ENCODE peak calls at places on chromosomes 12 and 14, in eight cellular contexts. Q, I, F, E, Z, D, B and R are unnamed samples.
A peak's percentile ranks its signal among the peaks of the same experiment; 100 is the strongest.

GRCh38 chr12:42140901-42141300 is 3.8 kb downstream of the GXYLT1 start:
- DNase-seq in Q (no peak), I (no peak), F (no peak), E (peak; percentile 12), Z (no peak), D (peak; percentile 62), B (no peak), R (no peak)

GRCh38 chr12:119412811-119413794 is 78.6 kb downstream of the CCDC60 start:
- DNase-seq in Q (peak; percentile 47), I (peak; percentile 27), F (peak; percentile 68), E (peak; percentile 55), Z (no peak), D (peak; percentile 74), B (peak; percentile 50), R (peak; percentile 78)

GRCh38 chr12:32336261-32336660 is 63.1 kb upstream of the FGD4 start:
- DNase-seq in Q (no peak), I (no peak), F (no peak), E (no peak), Z (no peak), D (no peak), B (no peak), R (no peak)

GRCh38 chr12:101948365-101948764 is 71.0 kb downstream of the DRAM1 start:
- DNase-seq in Q (no peak), I (no peak), F (no peak), E (no peak), Z (no peak), D (no peak), B (no peak), R (no peak)

GRCh38 chr12:26028953-26029740 is 70.7 kb downstream of the RASSF8 start:
- DNase-seq in Q (peak; percentile 45), I (no peak), F (no peak), E (no peak), Z (no peak), D (peak; percentile 85), B (no peak), R (peak; percentile 16)

GRCh38 chr12:109552971-109553370 is 20.3 kb downstream of the MMAB start:
- DNase-seq in Q (no peak), I (no peak), F (no peak), E (no peak), Z (no peak), D (no peak), B (no peak), R (no peak)

GRCh38 chr12:109542876-109543275 is 30.4 kb downstream of the MMAB start:
- DNase-seq in Q (no peak), I (no peak), F (no peak), E (no peak), Z (no peak), D (no peak), B (no peak), R (peak; percentile 63)

GRCh38 chr12:16920451-16920850 is 314.5 kb upstream of the LMO3 start:
- DNase-seq in Q (no peak), I (no peak), F (no peak), E (no peak), Z (no peak), D (peak; percentile 2), B (no peak), R (no peak)

GRCh38 chr12:129202109-129202814 is 349.0 kb downstream of the GLT1D1 start:
- DNase-seq in Q (no peak), I (no peak), F (no peak), E (no peak), Z (no peak), D (no peak), B (no peak), R (no peak)

GRCh38 chr12:34606749-34607519 is 584.6 kb downstream of the ALG10 start:
- DNase-seq in Q (no peak), I (no peak), F (no peak), E (no peak), Z (no peak), D (no peak), B (no peak), R (no peak)

GRCh38 chr12:34605510-34605887 is 583.2 kb downstream of the ALG10 start:
- DNase-seq in Q (no peak), I (no peak), F (no peak), E (no peak), Z (no peak), D (no peak), B (no peak), R (no peak)

GRCh38 chr12:34604631-34605509 is 582.6 kb downstream of the ALG10 start:
- DNase-seq in Q (no peak), I (no peak), F (no peak), E (no peak), Z (no peak), D (no peak), B (no peak), R (no peak)

GRCh38 chr12:34607520-34608195 is 585.4 kb downstream of the ALG10 start:
- DNase-seq in Q (no peak), I (no peak), F (no peak), E (no peak), Z (no peak), D (no peak), B (no peak), R (no peak)

DNA sequence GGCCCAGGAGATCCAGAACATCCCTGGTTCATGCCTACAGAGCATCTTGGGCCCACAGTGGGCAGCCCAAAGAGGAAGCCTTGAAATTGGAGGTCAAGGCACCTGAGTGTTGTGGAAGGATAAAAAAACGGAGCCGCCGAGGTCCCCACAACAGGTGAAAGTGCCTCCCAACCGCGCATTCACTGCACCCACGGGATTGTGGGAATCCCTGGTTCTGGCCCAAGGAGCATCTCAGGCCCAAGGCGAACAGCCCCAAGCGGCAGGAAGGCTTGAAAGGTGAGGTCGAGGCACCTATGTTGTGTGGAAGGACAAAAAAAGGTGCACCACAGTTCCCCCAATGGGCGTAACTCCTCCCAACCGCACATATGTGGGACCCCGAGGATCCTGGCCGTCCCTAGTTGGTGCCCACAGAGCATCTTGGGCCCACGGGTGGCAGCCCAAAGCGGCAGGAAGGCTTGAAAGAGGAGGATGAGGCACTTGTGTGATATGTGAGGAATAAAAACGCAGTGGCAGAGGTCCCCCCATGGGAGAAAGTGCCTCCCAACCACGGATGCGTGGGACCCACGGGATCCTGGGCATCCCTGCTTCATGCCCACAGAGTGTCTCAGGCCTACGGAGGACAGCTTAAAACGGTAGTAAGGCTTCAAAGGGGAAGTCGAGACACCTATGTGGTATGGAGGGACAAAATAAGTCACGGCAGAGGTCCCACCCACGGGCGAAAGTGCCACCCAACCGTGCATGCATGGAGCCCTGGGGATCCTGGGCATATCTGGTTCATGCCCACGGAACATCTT is 583.9 kb downstream of the ALG10 start:
- DNase-seq in Q (no peak), I (no peak), F (no peak), E (no peak), Z (no peak), D (no peak), B (no peak), R (no peak)
- H3K9me3 ChIP-seq in Q (no peaks in the 10 kb centered on the region), I (peaks cover 8% of the 10 kb centered on the region), F (peaks cover 92% of the 10 kb centered on the region), E (peaks cover 69% of the 10 kb centered on the region), Z (peaks cover 25% of the 10 kb centered on the region), D (no peaks in the 10 kb centered on the region), B (peaks cover 92% of the 10 kb centered on the region), R (no peaks in the 10 kb centered on the region)

GRCh38 chr12:64103821-64104220 is 118.3 kb downstream of the KICS2 start:
- DNase-seq in Q (no peak), I (no peak), F (no peak), E (no peak), Z (no peak), D (peak; percentile 53), B (no peak), R (no peak)
- H3K27ac ChIP-seq in Q (no peak overlapping the region), I (peak overlapping the region; percentile 42), F (no peak overlapping the region), E (no peak overlapping the region), Z (no peak overlapping the region), D (peak overlapping the region; percentile 74), B (no peak overlapping the region), R (no peak overlapping the region)

DNA sequence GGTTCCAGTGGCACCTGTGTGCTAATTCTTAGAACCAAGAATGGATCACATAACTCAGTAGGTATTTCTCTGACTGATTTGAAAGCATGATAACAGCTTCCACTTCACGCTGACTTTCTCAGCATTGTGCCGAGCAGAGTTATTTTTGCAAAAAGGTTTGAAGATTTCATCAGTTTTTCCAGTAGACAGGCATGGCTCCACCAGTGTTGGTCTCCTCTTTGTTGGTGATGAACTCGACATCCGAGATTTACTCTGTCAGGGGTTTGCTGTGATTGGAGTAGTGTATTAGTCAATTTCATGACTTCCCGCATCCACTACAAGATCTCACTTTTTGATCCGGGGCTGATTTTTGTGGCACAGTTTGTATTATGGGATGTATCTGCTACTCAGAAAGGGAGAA is 85.3 kb downstream of the PRKCH start:
- DNase-seq in Q (no peak), I (no peak), F (no peak), E (no peak), Z (no peak), D (no peak), B (no peak), R (no peak)
- H3K4me1 ChIP-seq in Q (no peaks in the 10 kb centered on the region), I (no peaks in the 10 kb centered on the region), F (no peaks in the 10 kb centered on the region), E (peaks cover 32% of the 10 kb centered on the region), Z (no peaks in the 10 kb centered on the region), D (no peaks in the 10 kb centered on the region), B (peaks cover 61% of the 10 kb centered on the region), R (no peaks in the 10 kb centered on the region)

DNA sequence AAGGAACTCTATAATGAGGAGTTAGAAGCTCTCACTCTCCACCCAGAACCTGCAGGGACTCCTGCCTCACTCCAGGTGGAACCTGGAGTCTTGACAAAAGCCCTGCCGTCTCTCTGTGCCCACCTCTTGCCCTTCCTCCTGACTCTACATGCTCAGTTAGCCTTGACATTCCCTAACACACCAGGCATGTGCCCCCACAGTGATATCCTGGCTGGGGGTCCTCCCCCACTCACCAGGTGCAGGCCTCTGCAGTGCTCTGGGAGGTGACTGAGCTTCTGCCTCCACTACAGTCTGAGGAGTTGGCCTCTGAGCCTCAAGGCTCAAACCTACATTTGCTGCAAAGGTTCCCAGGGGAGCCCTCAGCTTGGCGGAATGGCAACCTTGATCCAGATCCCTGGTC is 300.7 kb downstream of the ADGRD1 start:
- DNase-seq in Q (no peak), I (no peak), F (no peak), E (no peak), Z (no peak), D (no peak), B (no peak), R (no peak)
- H3K9me3 ChIP-seq in Q (no peaks in the 10 kb centered on the region), I (no peaks in the 10 kb centered on the region), F (no peaks in the 10 kb centered on the region), E (no peaks in the 10 kb centered on the region), Z (no peaks in the 10 kb centered on the region), D (no peaks in the 10 kb centered on the region), B (peaks cover 5% of the 10 kb centered on the region), R (no peaks in the 10 kb centered on the region)

GRCh38 chr12:8689606-8690175 is 8.1 kb upstream of the RIMKLB start:
- DNase-seq in Q (no peak), I (no peak), F (no peak), E (no peak), Z (no peak), D (no peak), B (no peak), R (peak; percentile 23)
- H3K27ac ChIP-seq in Q (peak overlapping the region; percentile 100), I (peak overlapping the region; percentile 2), F (no peak overlapping the region), E (no peak overlapping the region), Z (peak overlapping the region; percentile 38), D (no peak overlapping the region), B (no peak overlapping the region), R (peak overlapping the region; percentile 12)